ENCODE peak calls at places on chromosomes 4 and X, in ten cellular contexts. O, P, Y, F, L, M, Q, N, U and T are unnamed samples.
A peak's percentile ranks its signal among the peaks of the same experiment; 100 is the strongest.

GRCh38 chr4:57854748-57855147 is 744.6 kb upstream of the IGFBP7 start:
- DNase-seq in O (no peak), P (no peak), Y (no peak), F (no peak), L (peak; percentile 23), M (no peak), Q (no peak), N (no peak), U (no peak), T (no peak)

GRCh38 chr4:99947190-99947578 is 766 bp upstream of the DNAJB14 start:
- DNase-seq in O (no peak), P (no peak), Y (no peak), F (no peak), L (peak; percentile 0), M (no peak), Q (no peak), N (no peak), U (no peak), T (no peak)

GRCh38 chr4:65391382-65391781 is 278.9 kb downstream of the EPHA5 start:
- DNase-seq in O (no peak), P (no peak), Y (no peak), F (no peak), L (no peak), M (no peak), Q (no peak), N (no peak), U (no peak), T (no peak)

GRCh38 chrX:118823263-118824172 is at the start of gene ZCCHC12:
- DNase-seq in O (peak; percentile 47), P (peak; percentile 35), Y (peak; percentile 39), F (no peak), L (peak; percentile 87), M (no peak), Q (no peak), N (no peak), U (peak; percentile 64), T (no peak)

GRCh38 chrX:97616883-97617510 is 733.3 kb downstream of the RPA4 start:
- DNase-seq in O (no peak), P (no peak), Y (no peak), F (no peak), L (no peak), M (no peak), Q (no peak), N (no peak), U (no peak), T (no peak)

GRCh38 chr4:149370002-149370401 is 445.6 kb downstream of the IQCM start:
- DNase-seq in O (no peak), P (no peak), Y (no peak), F (no peak), L (no peak), M (no peak), Q (no peak), N (no peak), U (no peak), T (no peak)

GRCh38 chr4:87270144-87270543 is 49.7 kb upstream of the KLHL8 start:
- DNase-seq in O (no peak), P (no peak), Y (no peak), F (no peak), L (peak; percentile 32), M (peak; percentile 9), Q (no peak), N (no peak), U (no peak), T (no peak)

GRCh38 chrX:83260288-83260687 is 247.8 kb upstream of the POU3F4 start:
- DNase-seq in O (no peak), P (no peak), Y (no peak), F (no peak), L (no peak), M (no peak), Q (no peak), N (no peak), U (no peak), T (no peak)

GRCh38 chrX:143306991-143307965 is 210.0 kb downstream of the SPANXN3 start:
- DNase-seq in O (no peak), P (peak; percentile 60), Y (no peak), F (no peak), L (no peak), M (no peak), Q (no peak), N (no peak), U (no peak), T (no peak)

GRCh38 chrX:148599404-148599803 is 99.0 kb downstream of the AFF2 start:
- DNase-seq in O (no peak), P (no peak), Y (no peak), F (no peak), L (no peak), M (no peak), Q (no peak), N (no peak), U (no peak), T (no peak)

GRCh38 chrX:154466036-154466435 is 8.0 kb downstream of the PLXNA3 start:
- DNase-seq in O (no peak), P (no peak), Y (no peak), F (no peak), L (no peak), M (no peak), Q (no peak), N (no peak), U (no peak), T (no peak)

GRCh38 chrX:154466907-154467306 is 8.8 kb downstream of the PLXNA3 start:
- DNase-seq in O (no peak), P (no peak), Y (no peak), F (no peak), L (no peak), M (no peak), Q (no peak), N (no peak), U (no peak), T (no peak)

GRCh38 chrX:154464806-154465365 is 6.8 kb downstream of the PLXNA3 start:
- DNase-seq in O (no peak), P (no peak), Y (no peak), F (no peak), L (no peak), M (no peak), Q (no peak), N (no peak), U (no peak), T (no peak)

GRCh38 chrX:154463611-154464220 is 5.6 kb downstream of the PLXNA3 start:
- DNase-seq in O (no peak), P (no peak), Y (no peak), F (no peak), L (no peak), M (no peak), Q (no peak), N (no peak), U (no peak), T (no peak)

GRCh38 chrX:154465601-154466000 is 7.5 kb downstream of the PLXNA3 start:
- DNase-seq in O (no peak), P (no peak), Y (no peak), F (no peak), L (no peak), M (no peak), Q (no peak), N (no peak), U (no peak), T (no peak)
- TF ChIP-seq CTCF in O (no peak), P (no peak), Y (no peak), F (no peak), L (no peak), M (no peak), Q (no peak), N (no peak), U (no peak), T (no peak)

DNA sequence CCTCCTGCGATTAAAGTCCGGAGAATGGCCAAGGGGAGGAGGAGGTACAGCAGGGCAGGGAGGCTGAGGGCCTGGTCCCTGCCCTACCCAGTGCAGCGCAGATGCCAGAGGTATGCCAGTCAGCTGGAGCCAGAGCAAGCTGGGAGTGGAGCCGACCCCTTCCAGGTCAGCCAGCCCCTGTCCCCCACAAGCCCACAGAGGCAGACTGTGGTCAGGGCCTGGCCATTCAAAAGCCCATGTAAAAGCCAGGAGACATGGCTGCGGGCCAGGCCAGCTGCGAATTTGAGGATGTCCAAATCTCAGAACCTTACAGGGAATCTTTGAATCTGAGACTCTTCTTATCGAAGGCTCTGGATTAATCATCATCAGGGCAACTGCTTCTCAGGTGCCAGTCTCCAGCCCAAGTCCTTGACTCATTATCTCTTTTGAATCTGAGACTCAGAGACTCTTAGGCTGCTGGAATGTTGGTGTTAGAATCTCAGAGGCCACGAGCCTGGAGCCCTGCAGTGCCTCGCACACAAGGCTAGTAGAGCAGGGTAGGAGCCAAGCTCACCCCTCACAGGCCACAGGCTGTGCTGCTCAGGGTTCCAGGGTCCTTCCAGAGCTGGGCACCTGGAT is 572 bp downstream of the IQSEC2 start:
- DNase-seq in O (peak; percentile 75), P (peak; percentile 38), Y (peak; percentile 61), F (peak; percentile 66), L (no peak), M (no peak), Q (no peak), N (no peak), U (peak; percentile 76), T (no peak)
- H3K27ac ChIP-seq in O (peak overlapping the region; percentile 85), P (peak overlapping the region; percentile 87), Y (peak overlapping the region; percentile 83), F (peak overlapping the region; percentile 79), L (peak overlapping the region; percentile 73), M (no peak overlapping the region), Q (peak overlapping the region; percentile 76), N (peak overlapping the region; percentile 76), U (peak overlapping the region; percentile 77), T (peak overlapping the region; percentile 43)

GRCh38 chr4:37243722-37244582 is 591 bp upstream of the NWD2 start:
- DNase-seq in O (no peak), P (peak; percentile 12), Y (no peak), F (no peak), L (peak; percentile 9), M (no peak), Q (no peak), N (no peak), U (no peak), T (no peak)
- H3K4me3 ChIP-seq in O (no peak overlapping the region), P (peak overlapping the region; percentile 48), Y (peak overlapping the region; percentile 31), F (no peak overlapping the region), L (peak overlapping the region; percentile 31), M (no peak overlapping the region), Q (no peak overlapping the region), N (peak overlapping the region; percentile 27), U (no peak overlapping the region), T (peak overlapping the region; percentile 47)

GRCh38 chr4:159319027-159319426 is 216.1 kb downstream of the RAPGEF2 start:
- DNase-seq in O (no peak), P (no peak), Y (no peak), F (no peak), L (no peak), M (no peak), Q (no peak), N (no peak), U (no peak), T (no peak)
- TF ChIP-seq CTCF in O (no peak), P (no peak), Y (no peak), F (no peak), L (no peak), M (no peak), Q (no peak), N (no peak), U (no peak), T (no peak)

GRCh38 chrX:107348990-107349389 is 100.5 kb upstream of the FRMPD3 start:
- DNase-seq in O (no peak), P (no peak), Y (no peak), F (no peak), L (no peak), M (no peak), Q (no peak), N (no peak), U (no peak), T (no peak)
- H3K27ac ChIP-seq in O (no peak overlapping the region), P (no peak overlapping the region), Y (no peak overlapping the region), F (no peak overlapping the region), L (no peak overlapping the region), M (no peak overlapping the region), Q (no peak overlapping the region), N (no peak overlapping the region), U (no peak overlapping the region), T (no peak overlapping the region)